ENCODE peak calls at places on chromosome 16, in eight cellular contexts. E is adrenal gland, Z is uterus, T is GM12878, P is A549, Y is endothelial cell of umbilical vein, F is body of pancreas, S is heart left ventricle. B is an unnamed sample.

GRCh38 chr16:733382-734207 is 6.7 kb downstream of the HAGHL start:
- DNase-seq in E (no peak), Z (peak), T (no peak), P (no peak), Y (no peak), F (no peak), S (no peak), B (no peak)

GRCh38 chr16:82793550-82794244 is 166.9 kb downstream of the CDH13 start:
- DNase-seq in E (no peak), Z (no peak), T (no peak), P (no peak), Y (no peak), F (peak), S (no peak), B (no peak)

GRCh38 chr16:77937473-77938195 is 84.7 kb upstream of the CLEC3A start:
- DNase-seq in E (no peak), Z (no peak), T (no peak), P (no peak), Y (no peak), F (no peak), S (no peak), B (no peak)

GRCh38 chr16:77788196-77789084 is at the start of gene VAT1L:
- DNase-seq in E (peak), Z (no peak), T (no peak), P (peak), Y (peak), F (peak), S (peak), B (no peak)

GRCh38 chr16:89257757-89258465 is 40.4 kb downstream of the ZNF778 start:
- DNase-seq in E (no peak), Z (no peak), T (no peak), P (no peak), Y (no peak), F (no peak), S (no peak), B (no peak)

GRCh38 chr16:68079616-68080344 is 5.4 kb upstream of the NFATC3 start:
- DNase-seq in E (peak), Z (peak), T (no peak), P (no peak), Y (peak), F (peak), S (peak), B (peak)

GRCh38 chr16:21083729-21084268 is 66.8 kb downstream of the DNAH3 start:
- DNase-seq in E (peak), Z (peak), T (no peak), P (peak), Y (peak), F (peak), S (peak), B (peak)

GRCh38 chr16:23967018-23967417 is 131.2 kb downstream of the PRKCB start:
- DNase-seq in E (no peak), Z (no peak), T (no peak), P (no peak), Y (no peak), F (no peak), S (no peak), B (no peak)

GRCh38 chr16:85164838-85165516 is 52.7 kb upstream of the CIBAR2 start:
- DNase-seq in E (no peak), Z (peak), T (no peak), P (no peak), Y (no peak), F (no peak), S (no peak), B (no peak)

GRCh38 chr16:14007460-14007859 is 63.7 kb upstream of the MRTFB start:
- DNase-seq in E (no peak), Z (no peak), T (peak), P (no peak), Y (peak), F (no peak), S (no peak), B (no peak)

GRCh38 chr16:29644973-29645698 is 17.9 kb upstream of the SPN start:
- DNase-seq in E (no peak), Z (no peak), T (no peak), P (no peak), Y (no peak), F (no peak), S (no peak), B (no peak)

GRCh38 chr16:70454221-70455034 is at the start of gene FCSK:
- DNase-seq in E (peak), Z (peak), T (no peak), P (peak), Y (peak), F (peak), S (peak), B (peak)

GRCh38 chr16:52480237-52480636 is 66.7 kb downstream of the TOX3 start:
- DNase-seq in E (no peak), Z (no peak), T (no peak), P (no peak), Y (no peak), F (no peak), S (no peak), B (no peak)

GRCh38 chr16:86505185-86505898 is 5.0 kb upstream of the FOXF1 start:
- DNase-seq in E (no peak), Z (no peak), T (no peak), P (no peak), Y (no peak), F (no peak), S (no peak), B (no peak)

GRCh38 chr16:88973415-88974050 is 3.5 kb downstream of the CBFA2T3 start:
- DNase-seq in E (no peak), Z (no peak), T (no peak), P (no peak), Y (no peak), F (no peak), S (no peak), B (no peak)

GRCh38 chr16:24418729-24419128 is 120.6 kb upstream of the RBBP6 start:
- DNase-seq in E (no peak), Z (no peak), T (no peak), P (no peak), Y (no peak), F (no peak), S (no peak), B (no peak)

GRCh38 chr16:20849587-20850390 is 43.5 kb downstream of the REXO5 start:
- DNase-seq in E (peak), Z (peak), T (no peak), P (peak), Y (peak), F (peak), S (peak), B (peak)

GRCh38 chr16:86959182-86959651 is 358.0 kb downstream of the C16orf95 start:
- DNase-seq in E (no peak), Z (no peak), T (no peak), P (no peak), Y (no peak), F (no peak), S (no peak), B (peak)

GRCh38 chr16:56994311-56994710 is 5.0 kb downstream of the NLRC5 start:
- DNase-seq in E (no peak), Z (peak), T (no peak), P (no peak), Y (no peak), F (no peak), S (no peak), B (no peak)

GRCh38 chr16:56617212-56618085 is 8.1 kb upstream of the MT1E start:
- DNase-seq in E (peak), Z (peak), T (no peak), P (no peak), Y (no peak), F (peak), S (peak), B (peak)

GRCh38 chr16:27378871-27379580 is 22.9 kb upstream of the IL21R start:
- DNase-seq in E (no peak), Z (no peak), T (no peak), P (no peak), Y (no peak), F (no peak), S (no peak), B (no peak)

GRCh38 chr16:88282221-88283041 is 100.3 kb upstream of the ZNF469 start:
- DNase-seq in E (no peak), Z (no peak), T (no peak), P (no peak), Y (no peak), F (no peak), S (no peak), B (peak)

GRCh38 chr16:85569615-85570212 is 43.4 kb upstream of the GSE1 start:
- DNase-seq in E (peak), Z (no peak), T (peak), P (no peak), Y (no peak), F (peak), S (no peak), B (peak)

GRCh38 chr16:3194792-3195191 is 6.8 kb downstream of the OR1F1 start:
- DNase-seq in E (no peak), Z (no peak), T (no peak), P (no peak), Y (no peak), F (no peak), S (no peak), B (no peak)

GRCh38 chr16:85618509-85618908 is 5.4 kb downstream of the GSE1 start:
- DNase-seq in E (no peak), Z (no peak), T (no peak), P (no peak), Y (no peak), F (no peak), S (no peak), B (no peak)

GRCh38 chr16:1073566-1074378 is 1.2 kb downstream of the SSTR5 start:
- DNase-seq in E (no peak), Z (no peak), T (no peak), P (no peak), Y (no peak), F (no peak), S (no peak), B (no peak)

GRCh38 chr16:69626256-69626655 is 60.5 kb downstream of the NFAT5 start:
- DNase-seq in E (no peak), Z (no peak), T (no peak), P (peak), Y (no peak), F (no peak), S (no peak), B (no peak)

GRCh38 chr16:57235128-57236092 is 9.6 kb upstream of the ARL2BP start:
- DNase-seq in E (no peak), Z (no peak), T (no peak), P (no peak), Y (peak), F (no peak), S (no peak), B (no peak)

GRCh38 chr16:57764341-57765159 is 29.0 kb downstream of the KATNB1 start:
- DNase-seq in E (peak), Z (no peak), T (peak), P (peak), Y (peak), F (no peak), S (peak), B (no peak)

GRCh38 chr16:65743558-65743957 is 621.7 kb upstream of the CDH11 start:
- DNase-seq in E (no peak), Z (no peak), T (no peak), P (no peak), Y (no peak), F (no peak), S (no peak), B (no peak)

GRCh38 chr16:87350681-87351319 is 32.8 kb downstream of the FBXO31 start:
- DNase-seq in E (peak), Z (no peak), T (no peak), P (no peak), Y (no peak), F (no peak), S (peak), B (no peak)

GRCh38 chr16:25038239-25038954 is 23.2 kb upstream of the ARHGAP17 start:
- DNase-seq in E (no peak), Z (no peak), T (no peak), P (no peak), Y (no peak), F (no peak), S (no peak), B (no peak)

GRCh38 chr16:54657058-54657708 is 273.5 kb upstream of the IRX5 start:
- DNase-seq in E (no peak), Z (no peak), T (no peak), P (no peak), Y (no peak), F (peak), S (no peak), B (no peak)

DNA sequence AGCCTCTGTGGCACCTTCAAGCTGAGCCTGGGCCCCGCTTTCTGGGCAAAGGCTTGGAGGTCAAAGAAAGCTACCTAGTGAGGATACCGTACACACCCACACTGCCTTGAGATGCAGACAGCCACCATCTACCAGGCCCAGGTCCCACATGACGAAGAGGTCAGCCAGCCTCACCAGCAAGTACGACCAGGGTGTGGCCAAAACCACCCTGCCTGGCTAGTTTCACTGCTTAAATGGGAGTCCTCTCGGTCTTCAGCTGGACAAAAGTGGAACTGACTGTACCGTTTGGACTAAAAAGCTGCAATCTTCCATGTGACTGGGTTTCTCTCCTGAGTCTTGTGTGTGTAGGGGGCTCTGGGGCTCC is 21.6 kb downstream of the VASN start:
- DNase-seq in E (no peak), Z (no peak), T (no peak), P (no peak), Y (no peak), F (no peak), S (peak), B (no peak)
- H3K27ac ChIP-seq in E (no peak), Z (peak), T (no peak), P (no peak), Y (no peak), F (peak), S (peak), B (no peak)

DNA sequence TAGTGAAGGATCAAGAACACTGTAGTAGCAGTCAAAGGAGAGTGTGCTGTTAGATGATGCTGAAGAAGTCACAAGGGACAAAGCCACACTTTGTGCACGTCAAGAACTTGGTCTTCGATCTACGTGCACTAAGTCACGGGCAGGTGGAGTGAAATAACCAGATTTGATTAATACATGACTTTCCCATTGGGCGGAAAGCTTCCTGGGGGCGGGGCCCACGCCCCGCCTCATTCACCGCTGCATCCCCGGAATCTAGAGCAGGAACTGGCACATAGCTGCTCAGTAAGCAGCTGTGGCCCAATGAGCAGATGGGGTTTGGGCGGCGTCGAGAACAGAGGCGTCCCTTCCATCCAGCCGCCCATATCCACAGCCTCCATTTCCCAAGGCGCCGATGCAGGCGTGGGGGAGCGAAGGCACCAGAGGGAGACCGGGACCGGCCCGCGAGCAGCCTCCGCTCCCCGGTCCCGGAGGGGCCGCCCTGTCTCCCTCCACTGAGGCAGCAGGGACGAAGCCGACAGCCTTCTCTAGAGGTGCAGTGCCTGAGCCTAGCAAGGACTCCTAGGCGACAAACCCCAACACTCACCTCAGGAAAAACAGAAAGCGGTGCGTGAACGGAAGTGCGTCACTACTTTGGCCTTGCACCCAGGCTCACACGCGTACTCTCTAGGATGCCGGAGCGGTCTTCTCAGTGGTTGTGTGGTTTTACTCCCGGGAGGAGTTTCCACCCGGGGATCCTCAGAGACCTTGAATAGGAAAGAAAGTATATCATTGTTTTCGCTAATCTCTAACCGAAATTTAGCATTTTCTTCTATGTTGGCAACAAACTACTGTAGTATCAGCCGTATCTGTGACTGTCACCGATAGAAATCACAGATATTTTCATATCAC is 4.9 kb downstream of the ZNF19 start:
- DNase-seq in E (peak), Z (peak), T (peak), P (peak), Y (peak), F (peak), S (peak), B (peak)
- TF ChIP-seq POLR2A in E (peak), Z (peak), T (peak), P (peak), Y (peak), F (peak), S (peak), B (peak)

GRCh38 chr16:79728923-79729240 is 128.3 kb upstream of the MAF start:
- DNase-seq in E (no peak), Z (no peak), T (no peak), P (no peak), Y (no peak), F (no peak), S (no peak), B (no peak)

GRCh38 chr16:79723583-79724168 is 123.1 kb upstream of the MAF start:
- DNase-seq in E (no peak), Z (no peak), T (no peak), P (no peak), Y (no peak), F (peak), S (no peak), B (peak)

GRCh38 chr16:79726902-79727301 is 126.4 kb upstream of the MAF start:
- DNase-seq in E (no peak), Z (no peak), T (no peak), P (no peak), Y (no peak), F (no peak), S (no peak), B (no peak)

DNA sequence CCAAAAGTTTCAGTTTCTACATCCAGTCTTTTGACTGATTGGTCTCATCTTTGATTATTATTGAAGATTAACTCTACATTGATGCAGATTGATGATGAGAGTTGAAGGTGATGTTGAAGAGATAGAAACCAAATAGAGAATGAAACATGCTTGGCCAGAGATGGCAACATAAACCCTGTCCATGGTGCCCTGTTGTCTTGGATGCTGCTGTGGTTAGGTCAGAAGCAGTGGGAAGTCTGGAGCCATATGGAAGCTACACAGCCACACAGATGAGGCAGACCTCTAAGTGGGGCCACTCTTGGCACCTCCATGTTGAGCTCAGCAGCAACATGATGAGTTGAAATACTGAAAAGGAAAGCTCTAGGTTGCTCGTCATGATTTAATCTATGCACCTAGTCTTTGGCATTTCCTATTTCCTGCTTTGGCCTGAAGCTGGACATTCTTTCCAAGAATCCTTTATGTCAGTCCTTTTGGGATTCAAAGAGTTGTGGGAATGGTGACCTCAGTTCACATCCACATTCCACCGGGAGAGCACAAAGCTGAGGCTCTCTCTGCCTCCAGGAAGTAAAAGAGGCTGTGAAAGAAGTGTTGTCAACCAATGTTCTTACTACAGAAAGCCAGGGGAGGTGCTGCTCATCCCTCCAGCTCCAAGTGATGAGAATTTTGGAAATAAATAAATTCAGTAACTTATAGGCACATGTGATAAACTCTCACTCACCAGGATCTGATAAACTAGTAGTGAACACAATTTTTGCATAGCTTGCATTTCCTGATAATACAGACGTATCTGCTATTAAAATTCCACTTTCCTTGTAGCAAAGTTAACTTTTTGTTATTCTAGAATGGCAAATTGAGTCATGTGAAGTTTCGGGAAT is 127.7 kb upstream of the MAF start:
- DNase-seq in E (no peak), Z (no peak), T (no peak), P (no peak), Y (no peak), F (no peak), S (no peak), B (no peak)
- TF ChIP-seq CTCF in E (no peak), Z (no peak), T (no peak), P (no peak), Y (no peak), F (no peak), S (no peak), B (no peak)

GRCh38 chr16:30722443-30722842 is 23.5 kb downstream of the SRCAP start:
- DNase-seq in E (no peak), Z (no peak), T (no peak), P (no peak), Y (no peak), F (no peak), S (no peak), B (peak)

GRCh38 chr16:30720694-30721093 is 21.7 kb downstream of the SRCAP start:
- DNase-seq in E (no peak), Z (no peak), T (no peak), P (no peak), Y (no peak), F (no peak), S (no peak), B (peak)

GRCh38 chr16:30721167-30721566 is 22.2 kb downstream of the SRCAP start:
- DNase-seq in E (no peak), Z (no peak), T (no peak), P (no peak), Y (no peak), F (no peak), S (no peak), B (peak)

GRCh38 chr16:30721606-30722005 is 22.6 kb downstream of the SRCAP start:
- DNase-seq in E (no peak), Z (no peak), T (no peak), P (no peak), Y (no peak), F (no peak), S (no peak), B (no peak)

GRCh38 chr16:30720086-30720485 is 21.1 kb downstream of the SRCAP start:
- DNase-seq in E (no peak), Z (no peak), T (no peak), P (no peak), Y (no peak), F (no peak), S (no peak), B (peak)
- H3K27ac ChIP-seq in E (no peak), Z (no peak), T (no peak), P (no peak), Y (no peak), F (no peak), S (no peak), B (no peak)

DNA sequence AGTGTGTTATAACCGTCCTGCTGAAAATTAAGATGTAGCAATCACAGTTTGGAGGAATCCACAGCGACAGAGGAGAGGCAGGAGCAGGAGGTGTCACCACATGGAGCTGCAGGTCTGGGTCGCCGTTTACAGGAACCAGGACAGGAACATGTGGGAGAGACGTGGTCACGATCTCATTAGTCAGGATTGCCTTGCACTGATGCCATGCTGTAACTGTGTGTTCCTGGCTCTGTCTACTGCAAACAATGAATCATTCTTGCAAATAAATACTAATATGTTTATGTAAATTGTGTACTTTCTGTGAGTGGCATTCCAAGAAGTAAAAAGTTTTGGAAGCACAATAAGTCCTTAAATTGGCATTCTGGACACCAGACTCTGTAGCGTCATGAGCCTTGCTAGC is 271.8 kb downstream of the CPPED1 start:
- DNase-seq in E (no peak), Z (no peak), T (no peak), P (no peak), Y (no peak), F (no peak), S (no peak), B (no peak)
- TF ChIP-seq POLR2A in E (no peak), Z (no peak), T (no peak), P (no peak), Y (no peak), F (no peak), S (no peak), B (no peak)

GRCh38 chr16:49281843-49282642 is 405 bp upstream of the CBLN1 start:
- DNase-seq in E (peak), Z (peak), T (no peak), P (peak), Y (peak), F (peak), S (peak), B (peak)
- TF ChIP-seq CTCF in E (no peak), Z (no peak), T (no peak), P (peak), Y (peak), F (peak), S (peak), B (peak)

GRCh38 chr16:5032748-5033167 is 977 bp downstream of the NAGPA start:
- DNase-seq in E (no peak), Z (no peak), T (no peak), P (no peak), Y (peak), F (no peak), S (no peak), B (peak)
- H3K27ac ChIP-seq in E (no peak), Z (no peak), T (no peak), P (peak), Y (no peak), F (no peak), S (no peak), B (peak)

B was measured in Peyer's patch.